ENCODE peak calls at places on chromosomes 11 and 22, in five cellular contexts. F is K562; N is nucleus accumbens; H is T-helper 1 cell; E is stimulated activated CD4-positive, alpha-beta T cell treated with anti-CD3 and anti-CD28 coated beads, Interleukin-2, amount 100 ng/mL, for 24 hours. I is an unnamed sample.

GRCh38 chr22:44411226-44412135 is 86.6 kb downstream of the RTL6 start:
- DNase-seq in F (no peak), N (no peak), H (no peak), E (no peak), I (no peak)

GRCh38 chr22:17772963-17773605 is 1.2 kb downstream of the BID start:
- DNase-seq in E (no peak), F (peak; percentile 77), H (no peak), N (no peak), I (no peak)

GRCh38 chr11:2662430-2663299 is 37.1 kb downstream of the KCNQ1OT1 start:
- DNase-seq in H (no peak), N (no peak), E (no peak), F (no peak), I (no peak)

GRCh38 chr11:6604081-6604626 is 580 bp downstream of the ILK start:
- DNase-seq in F (peak; percentile 81), E (peak; percentile 46), N (peak; percentile 38), H (peak; percentile 33), I (peak; percentile 47)

GRCh38 chr11:93842461-93842860 is 8.0 kb downstream of the VSTM5 start:
- DNase-seq in N (no peak), F (peak; percentile 46), H (no peak), E (no peak), I (no peak)

GRCh38 chr11:133038850-133039249 is 493.5 kb downstream of the OPCML start:
- DNase-seq in F (no peak), N (no peak), H (no peak), E (no peak), I (no peak)

GRCh38 chr22:44870021-44870420 is 117.6 kb downstream of the ARHGAP8 start:
- DNase-seq in F (peak; percentile 60), H (no peak), N (peak; percentile 19), E (no peak), I (no peak)

GRCh38 chr11:76612226-76612625 is 58.3 kb downstream of the LRRC32 start:
- DNase-seq in F (no peak), E (no peak), H (no peak), N (no peak), I (no peak)

GRCh38 chr11:88552377-88553029 is 215.0 kb upstream of the CTSC start:
- DNase-seq in F (peak; percentile 64), N (no peak), E (peak; percentile 63), H (peak; percentile 12), I (no peak)

GRCh38 chr22:49838771-49839717 is 11.4 kb upstream of the BRD1 start:
- DNase-seq in E (peak; percentile 83), F (no peak), N (no peak), H (peak; percentile 88), I (no peak)

GRCh38 chr11:125564357-125564756 is 4.9 kb upstream of the EI24 start:
- DNase-seq in N (no peak), E (no peak), F (no peak), H (no peak), I (no peak)

GRCh38 chr11:47152953-47153950 is 23.4 kb downstream of the ARFGAP2 start:
- DNase-seq in E (peak; percentile 74), H (peak; percentile 24), F (peak; percentile 77), N (peak; percentile 81), I (peak; percentile 76)

GRCh38 chr22:48897638-48897954 is 930.1 kb downstream of the BRD1 start:
- DNase-seq in N (no peak), H (no peak), E (no peak), F (no peak), I (no peak)